ENCODE peak calls at places on chromosomes 2 and 18, in seven cellular contexts. G is IMR-90, S is Peyer's patch, H is prostate gland, Y is K562, X is A549, E is spleen. N is an unnamed sample.
A peak's percentile ranks its signal among the peaks of the same experiment; 100 is the strongest.

GRCh38 chr2:46644690-46645385 is 165.5 kb downstream of the TMEM247 start:
- DNase-seq in H (no peak), G (peak; percentile 79), E (no peak), Y (no peak), X (no peak), S (no peak), N (no peak)

GRCh38 chr2:23988371-23988770 is 21.5 kb upstream of the MFSD2B start:
- DNase-seq in E (no peak), S (no peak), Y (no peak), X (peak; percentile 48), H (no peak), G (peak; percentile 4), N (no peak)

GRCh38 chr18:35671952-35672603 is 90.5 kb downstream of the GALNT1 start:
- DNase-seq in G (peak; percentile 26), S (no peak), E (no peak), H (no peak), X (no peak), Y (no peak), N (no peak)

GRCh38 chr2:223055140-223055539 is 3.1 kb downstream of the KCNE4 start:
- DNase-seq in G (peak; percentile 59), S (no peak), E (no peak), Y (peak; percentile 39), H (no peak), X (no peak), N (no peak)

GRCh38 chr2:230913406-230913805 is 11.6 kb downstream of the GPR55 start:
- DNase-seq in Y (peak; percentile 62), S (peak; percentile 83), G (no peak), H (no peak), E (peak; percentile 78), X (peak; percentile 30), N (no peak)

GRCh38 chr2:218448934-218449333 is 30.0 kb downstream of the VIL1 start:
- DNase-seq in G (peak; percentile 45), S (peak; percentile 69), Y (no peak), X (peak; percentile 44), H (no peak), E (no peak), N (no peak)

GRCh38 chr18:23591011-23591410 is 4.7 kb upstream of the NPC1 start:
- DNase-seq in X (no peak), Y (no peak), H (no peak), E (no peak), G (peak; percentile 24), S (no peak), N (no peak)

GRCh38 chr2:89833116-89833779 is 1141.8 kb downstream of the RPIA start:
- DNase-seq in Y (no peak), E (no peak), X (no peak), G (peak; percentile 46), S (no peak), H (peak; percentile 5), N (no peak)

GRCh38 chr2:86790134-86790827 is 432 bp downstream of the CD8A start:
- DNase-seq in H (no peak), E (peak; percentile 79), G (no peak), Y (no peak), X (no peak), S (no peak), N (no peak)

GRCh38 chr2:54979645-54980044 is 70.6 kb downstream of the RTN4 start:
- DNase-seq in G (no peak), H (peak; percentile 90), Y (no peak), X (no peak), S (no peak), E (no peak), N (peak; percentile 34)

GRCh38 chr18:54607213-54607934 is 16.3 kb downstream of the DYNAP start:
- DNase-seq in S (peak; percentile 63), E (no peak), Y (no peak), G (peak; percentile 1), X (no peak), H (peak; percentile 39), N (no peak)

GRCh38 chr2:113010088-113010487 is 4.8 kb downstream of the IL36A start:
- DNase-seq in Y (no peak), E (no peak), X (no peak), S (no peak), G (peak; percentile 2), H (no peak), N (no peak)

GRCh38 chr2:230552181-230552580 is 136.2 kb downstream of the SP100 start:
- DNase-seq in X (no peak), G (no peak), S (no peak), Y (no peak), E (no peak), H (no peak), N (no peak)

GRCh38 chr2:182548031-182548950 is 121.5 kb upstream of the PDE1A start:
- DNase-seq in E (no peak), H (no peak), X (no peak), G (peak; percentile 23), S (no peak), Y (no peak), N (no peak)

GRCh38 chr2:176687944-176688343 is 418.7 kb downstream of the MTX2 start:
- DNase-seq in H (no peak), G (no peak), Y (no peak), X (no peak), E (no peak), S (no peak), N (no peak)

GRCh38 chr18:51852661-51853060 is 487.3 kb upstream of the DCC start:
- DNase-seq in X (no peak), S (no peak), G (no peak), Y (no peak), H (no peak), E (no peak), N (no peak)

GRCh38 chr2:136495636-136496035 is 269.7 kb upstream of the THSD7B start:
- DNase-seq in X (no peak), S (no peak), Y (no peak), H (no peak), E (no peak), G (no peak), N (no peak)

GRCh38 chr2:240418311-240418710 is 17.2 kb upstream of the GPC1 start:
- DNase-seq in Y (no peak), H (no peak), X (no peak), E (no peak), S (peak; percentile 24), G (no peak), N (no peak)

GRCh38 chr2:165055081-165055879 is 100.0 kb upstream of the SLC38A11 start:
- DNase-seq in H (no peak), S (no peak), Y (no peak), X (no peak), G (peak; percentile 22), E (no peak), N (no peak)

GRCh38 chr2:166067204-166067603 is 60.6 kb downstream of the SCN1A start:
- DNase-seq in Y (no peak), H (no peak), E (no peak), X (no peak), G (no peak), S (no peak), N (no peak)

GRCh38 chr2:166070231-166070630 is 57.6 kb downstream of the SCN1A start:
- DNase-seq in E (no peak), Y (no peak), S (no peak), H (no peak), G (no peak), X (no peak), N (no peak)

GRCh38 chr2:166074430-166074829 is 53.4 kb downstream of the SCN1A start:
- DNase-seq in X (no peak), E (no peak), H (no peak), S (no peak), G (no peak), Y (no peak), N (no peak)

GRCh38 chr2:166074011-166074410 is 53.8 kb downstream of the SCN1A start:
- DNase-seq in Y (no peak), H (no peak), G (no peak), S (no peak), X (no peak), E (no peak), N (no peak)

DNA sequence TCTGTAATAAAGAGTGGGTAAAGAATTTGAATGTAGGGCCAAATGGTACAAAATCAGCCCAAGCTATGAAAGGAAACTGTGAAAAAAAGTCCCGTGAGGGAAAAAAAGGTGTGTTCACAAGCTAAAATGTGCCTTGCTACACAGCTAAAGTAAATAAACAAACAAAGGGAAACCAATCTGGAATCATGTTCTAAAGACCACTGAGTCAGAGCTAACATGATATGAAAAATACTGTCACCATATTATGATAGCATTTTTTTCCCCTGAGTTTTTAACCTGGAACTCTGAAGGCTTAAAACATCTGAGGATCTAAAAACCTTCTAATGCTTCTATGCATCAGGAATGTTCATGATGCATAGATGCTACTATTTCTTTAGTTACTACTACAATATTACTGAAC is 58.8 kb downstream of the SCN1A start:
- DNase-seq in H (no peak), S (no peak), G (peak; percentile 57), Y (no peak), X (no peak), E (no peak), N (no peak)
- TF ChIP-seq CTCF in H (no peak), S (no peak), G (no peak), Y (no peak), X (no peak), E (no peak), N (no peak)

DNA sequence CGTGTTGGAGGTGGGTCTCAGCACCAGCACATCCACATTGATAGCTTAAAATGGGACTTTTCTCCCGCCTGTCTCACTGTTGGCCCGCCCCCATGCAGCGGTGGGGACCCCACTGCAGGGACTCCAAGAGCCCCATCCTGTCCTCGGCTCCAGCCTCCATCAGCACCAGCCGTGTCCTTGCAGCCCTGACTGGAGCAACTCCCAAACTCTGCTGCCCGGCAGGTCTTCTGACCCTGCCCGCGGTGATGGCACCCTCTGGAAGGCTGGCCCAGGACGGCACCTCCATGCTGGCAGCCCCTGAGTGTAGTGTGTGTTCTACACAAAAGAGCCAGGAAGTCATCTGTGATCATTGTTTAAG is 41.6 kb upstream of the KCNG2 start:
- DNase-seq in H (no peak), S (peak; percentile 38), E (peak; percentile 59), X (no peak), Y (no peak), G (no peak), N (no peak)
- H3K27ac ChIP-seq in H (no peak overlapping the region), S (no peak overlapping the region), E (no peak overlapping the region), X (no peak overlapping the region), Y (no peak overlapping the region), G (no peak overlapping the region), N (no peak overlapping the region)

DNA sequence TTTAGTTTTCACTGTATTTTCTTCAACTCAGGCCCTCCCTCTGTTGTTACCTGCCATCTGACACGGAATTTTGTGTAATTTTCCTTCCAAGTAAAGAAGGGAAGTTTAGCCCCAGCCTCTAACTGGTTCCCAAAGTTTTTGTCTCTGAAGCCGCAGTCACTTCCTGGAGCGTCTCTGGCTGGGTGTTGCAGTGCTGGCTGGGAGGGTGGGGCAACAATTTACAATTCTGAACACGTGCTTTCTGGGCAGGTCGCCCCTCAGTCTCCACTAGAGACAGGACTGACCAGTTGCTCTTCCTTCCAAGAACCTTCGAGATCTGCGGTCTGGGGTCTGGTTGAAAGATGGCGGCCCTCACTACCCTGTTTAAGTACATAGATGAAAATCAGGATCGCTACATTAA is 3.5 kb downstream of the CNDP2 start:
- DNase-seq in E (peak; percentile 89), Y (peak; percentile 68), X (no peak), S (peak; percentile 86), H (peak; percentile 82), G (no peak), N (peak; percentile 75)
- TF ChIP-seq POLR2A in E (no peak), Y (peak; percentile 61), X (no peak), S (peak; percentile 67), H (peak; percentile 65), G (no peak), N (no peak)

DNA sequence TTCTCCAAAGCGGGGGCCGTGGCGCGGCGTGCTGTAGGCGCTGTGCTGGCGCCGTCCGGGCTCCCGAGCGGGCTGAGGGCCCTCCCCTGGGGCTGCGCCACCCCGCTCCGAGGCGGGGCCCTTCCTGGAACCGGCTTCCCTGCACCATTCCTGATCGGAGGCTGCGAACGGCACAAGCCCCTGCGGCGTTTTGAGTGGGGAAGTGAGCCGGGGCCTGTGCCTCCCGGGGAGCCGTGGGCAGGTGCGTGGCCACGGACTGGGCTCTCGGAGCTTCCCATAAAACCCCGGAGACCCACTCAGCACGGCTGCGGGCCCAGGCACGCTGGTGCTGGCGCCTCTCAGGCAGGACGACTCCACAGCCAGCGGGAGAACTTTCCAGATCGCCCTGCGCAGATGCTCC is 74.7 kb downstream of the PSMG2 start:
- DNase-seq in S (no peak), H (no peak), E (peak; percentile 76), X (no peak), Y (no peak), G (no peak), N (no peak)
- TF ChIP-seq CTCF in S (no peak), H (no peak), E (no peak), X (no peak), Y (no peak), G (no peak), N (no peak)